ENCODE peak calls at places on chromosome 20, in five cellular contexts. O, F, G, B and C are unnamed samples.

GRCh38 chr20:58645277-58645968 is 5.7 kb upstream of the STX16 start:
- DNase-seq in O (peak), F (no peak), G (no peak), B (no peak), C (no peak)

GRCh38 chr20:49964964-49965780 is 17.6 kb upstream of the SNAI1 start:
- DNase-seq in O (peak), F (peak), G (no peak), B (peak), C (peak)

GRCh38 chr20:25587536-25587935 is 2.2 kb upstream of the NINL start:
- DNase-seq in O (no peak), F (no peak), G (no peak), B (no peak), C (no peak)

GRCh38 chr20:52484438-52484837 is 292.9 kb upstream of the ZFP64 start:
- DNase-seq in O (no peak), F (no peak), G (no peak), B (no peak), C (no peak)

GRCh38 chr20:4951299-4951698 is 50.0 kb downstream of the SLC23A2 start:
- DNase-seq in O (no peak), F (peak), G (no peak), B (no peak), C (no peak)

GRCh38 chr20:50070361-50070760 is 42.6 kb downstream of the UBE2V1 start:
- DNase-seq in O (peak), F (no peak), G (no peak), B (no peak), C (no peak)

GRCh38 chr20:57062241-57062640 is 204.2 kb downstream of the BMP7 start:
- DNase-seq in O (no peak), F (no peak), G (no peak), B (no peak), C (no peak)

GRCh38 chr20:15482525-15482924 is 1090.7 kb downstream of the KIF16B start:
- DNase-seq in O (no peak), F (no peak), G (no peak), B (no peak), C (no peak)

GRCh38 chr20:46551508-46552280 is 1.2 kb upstream of the OCSTAMP start:
- DNase-seq in O (peak), F (no peak), G (no peak), B (no peak), C (peak)

GRCh38 chr20:6164421-6165341 is 41.9 kb upstream of the FERMT1 start:
- DNase-seq in O (no peak), F (no peak), G (no peak), B (no peak), C (no peak)

GRCh38 chr20:10309326-10309725 is 90.7 kb downstream of the SNAP25 start:
- DNase-seq in O (no peak), F (peak), G (no peak), B (no peak), C (no peak)

GRCh38 chr20:3045042-3045815 is 623 bp upstream of the MRPS26 start:
- DNase-seq in O (no peak), F (no peak), G (no peak), B (no peak), C (no peak)

GRCh38 chr20:10671221-10671849 is 2.5 kb downstream of the JAG1 start:
- DNase-seq in O (peak), F (peak), G (peak), B (peak), C (peak)

GRCh38 chr20:2692886-2693285 is 306 bp downstream of the EBF4 start:
- DNase-seq in O (no peak), F (no peak), G (no peak), B (peak), C (no peak)

GRCh38 chr20:1652960-1653359 is 4.6 kb downstream of the SIRPG start:
- DNase-seq in O (no peak), F (no peak), G (no peak), B (no peak), C (no peak)
- TF ChIP-seq ESRRA in O (no peak), F (no peak), G (no peak), B (no peak), C (no peak)

GRCh38 chr20:62685781-62686555 is 22.7 kb upstream of the NTSR1 start:
- DNase-seq in O (peak), F (no peak), G (no peak), B (peak), C (no peak)
- TF ChIP-seq ESRRA in O (no peak), F (no peak), G (no peak), B (no peak), C (no peak)

DNA sequence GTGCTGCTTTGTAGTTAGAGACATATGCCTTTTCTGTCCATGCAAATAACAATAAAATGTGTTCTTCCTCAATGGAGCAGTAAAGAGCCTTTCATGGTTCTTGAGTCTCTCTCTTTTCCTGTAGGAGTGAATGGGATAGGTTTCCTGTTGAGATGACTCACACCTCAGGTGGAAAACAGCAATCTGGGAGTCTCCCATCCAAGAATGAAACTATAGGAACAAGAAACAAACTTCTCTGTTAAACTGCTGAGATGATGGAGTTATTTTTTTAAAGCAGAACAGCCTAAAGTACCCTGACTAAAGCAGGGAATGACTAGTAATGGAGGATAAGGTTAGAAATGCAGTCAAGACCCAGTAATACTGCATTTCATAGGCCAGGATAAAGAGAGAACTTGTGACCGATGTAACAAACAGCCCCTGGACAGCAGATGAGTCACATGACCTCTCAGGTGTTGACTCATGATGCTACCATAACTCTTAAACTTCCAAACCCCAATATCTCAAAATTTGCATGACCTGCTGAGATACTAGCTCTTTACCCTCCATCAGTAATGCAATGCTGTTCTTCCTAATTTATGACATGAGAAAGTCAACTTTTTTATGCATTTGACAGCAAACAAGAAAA is 548.9 kb downstream of the CBLN4 start:
- DNase-seq in O (no peak), F (no peak), G (no peak), B (no peak), C (no peak)
- TF ChIP-seq ESRRA in O (no peak), F (no peak), G (no peak), B (no peak), C (no peak)

GRCh38 chr20:37990571-37991151 is 42.6 kb downstream of the TTI1 start:
- DNase-seq in O (peak), F (peak), G (peak), B (no peak), C (no peak)
- TF ChIP-seq ESRRA in O (no peak), F (no peak), G (no peak), B (no peak), C (no peak)

GRCh38 chr20:21705466-21706344 is at the start of gene PAX1:
- DNase-seq in O (no peak), F (peak), G (no peak), B (no peak), C (no peak)
- TF ChIP-seq ESRRA in O (no peak), F (no peak), G (no peak), B (no peak), C (no peak)

GRCh38 chr20:9203081-9203447 is 134.2 kb downstream of the PLCB4 start:
- DNase-seq in O (no peak), F (peak), G (no peak), B (no peak), C (no peak)
- TF ChIP-seq ESRRA in O (no peak), F (no peak), G (no peak), B (no peak), C (no peak)

GRCh38 chr20:51306521-51307358 is 235.8 kb downstream of the NFATC2 start:
- DNase-seq in O (peak), F (peak), G (no peak), B (peak), C (peak)
- TF ChIP-seq ESRRA in O (no peak), F (no peak), G (no peak), B (no peak), C (no peak)

GRCh38 chr20:12175538-12175937 is 257.8 kb downstream of the BTBD3 start:
- DNase-seq in O (no peak), F (no peak), G (no peak), B (no peak), C (no peak)

GRCh38 chr20:12179692-12180091 is 262.0 kb downstream of the BTBD3 start:
- DNase-seq in O (no peak), F (no peak), G (no peak), B (no peak), C (no peak)

GRCh38 chr20:12180107-12180661 is 262.5 kb downstream of the BTBD3 start:
- DNase-seq in O (no peak), F (no peak), G (no peak), B (no peak), C (no peak)

GRCh38 chr20:12173333-12173732 is 255.6 kb downstream of the BTBD3 start:
- DNase-seq in O (no peak), F (no peak), G (no peak), B (no peak), C (no peak)

GRCh38 chr20:12177657-12178293 is 260.1 kb downstream of the BTBD3 start:
- DNase-seq in O (peak), F (no peak), G (no peak), B (no peak), C (no peak)
- TF ChIP-seq ESRRA in O (no peak), F (no peak), G (no peak), B (no peak), C (no peak)

GRCh38 chr20:16573011-16573965 is at the start of gene KIF16B:
- DNase-seq in O (peak), F (peak), G (peak), B (peak), C (peak)

GRCh38 chr20:16576219-16576618 is 3.0 kb upstream of the KIF16B start:
- DNase-seq in O (no peak), F (peak), G (no peak), B (peak), C (peak)

GRCh38 chr20:16574656-16575355 is 1.6 kb upstream of the KIF16B start:
- DNase-seq in O (peak), F (peak), G (peak), B (peak), C (peak)

GRCh38 chr20:16571333-16571732 is 1.9 kb downstream of the KIF16B start:
- DNase-seq in O (no peak), F (no peak), G (no peak), B (no peak), C (no peak)

GRCh38 chr20:16575390-16576140 is 2.3 kb upstream of the KIF16B start:
- DNase-seq in O (no peak), F (no peak), G (no peak), B (no peak), C (no peak)
- TF ChIP-seq ESRRA in O (no peak), F (no peak), G (no peak), B (no peak), C (no peak)